ENCODE peak calls at places on chromosomes 4 and X, in eight cellular contexts. M is IMR-90, F is endothelial cell of umbilical vein, D is OCI-LY7, W is HCT116, B is PC-9, V is H1, K is hepatocyte. O is an unnamed sample. For H4K20me1, the result is how much of the 10 kb centered on the place peaks cover.

GRCh38 chrX:3567681-3568080 is 145.8 kb downstream of the PRKX start:
- DNase-seq in M (peak), F (no peak), D (no peak), W (no peak), B (no peak), V (no peak), K (no peak), O (peak)

GRCh38 chrX:116317409-116317808 is 119.0 kb upstream of the SLC6A14 start:
- DNase-seq in M (no peak), F (no peak), D (no peak), W (no peak), B (no peak), V (no peak), K (peak), O (peak)

GRCh38 chrX:17617794-17618193 is 119.5 kb upstream of the SCML1 start:
- DNase-seq in M (no peak), F (no peak), D (no peak), W (no peak), B (no peak), V (no peak), K (no peak), O (no peak)

GRCh38 chr4:73883306-73883705 is 14.1 kb downstream of the CXCL1 start:
- DNase-seq in M (peak), F (peak), D (no peak), W (no peak), B (no peak), V (no peak), K (no peak), O (peak)

GRCh38 chrX:124736553-124737240 is 390.3 kb downstream of the SH2D1A start:
- DNase-seq in M (no peak), F (no peak), D (no peak), W (no peak), B (no peak), V (peak), K (no peak), O (no peak)

GRCh38 chr4:139083533-139084424 is 68.2 kb downstream of the NOCT start:
- DNase-seq in M (peak), F (peak), D (peak), W (peak), B (peak), V (no peak), K (peak), O (peak)

GRCh38 chr4:74283614-74284013 is 24.7 kb upstream of the EPGN start:
- DNase-seq in M (peak), F (no peak), D (no peak), W (peak), B (peak), V (no peak), K (no peak), O (peak)

GRCh38 chr4:73275318-73275654 is 16.7 kb upstream of the ANKRD17 start:
- DNase-seq in M (no peak), F (no peak), D (no peak), W (no peak), B (no peak), V (no peak), K (no peak), O (no peak)

GRCh38 chr4:53767503-53767902 is 176.2 kb upstream of the LNX1 start:
- DNase-seq in M (no peak), F (no peak), D (no peak), W (no peak), B (no peak), V (no peak), K (no peak), O (peak)

GRCh38 chr4:71538528-71538927 is 199.7 kb downstream of the SLC4A4 start:
- DNase-seq in M (no peak), F (no peak), D (no peak), W (no peak), B (no peak), V (no peak), K (no peak), O (no peak)

GRCh38 chrX:70041993-70042392 is 7.7 kb downstream of the AWAT2 start:
- DNase-seq in M (no peak), F (no peak), D (no peak), W (no peak), B (no peak), V (no peak), K (no peak), O (no peak)

GRCh38 chrX:2261838-2262678 is 238.7 kb downstream of the DHRSX start:
- DNase-seq in M (peak), F (no peak), D (no peak), W (no peak), B (no peak), V (no peak), K (no peak), O (peak)
- H3K27ac ChIP-seq in M (no peak), F (no peak), D (no peak), W (no peak), B (no peak), V (no peak), K (no peak), O (no peak)

GRCh38 chr4:99008051-99008450 is 12.5 kb downstream of the METAP1 start:
- DNase-seq in M (no peak), F (no peak), D (no peak), W (no peak), B (no peak), V (no peak), K (no peak), O (no peak)
- H4K20me1 ChIP-seq in M (under half), F (under half), D (under half), W (under half), B (under half), V (under half), K (under half), O (under half)

GRCh38 chr4:55359397-55359916 is 13.4 kb downstream of the SRD5A3 start:
- DNase-seq in M (no peak), F (no peak), D (no peak), W (no peak), B (no peak), V (no peak), K (no peak), O (peak)

GRCh38 chr4:55356991-55357461 is 11.0 kb downstream of the SRD5A3 start:
- DNase-seq in M (peak), F (no peak), D (no peak), W (no peak), B (peak), V (no peak), K (peak), O (peak)

GRCh38 chr4:55355555-55355954 is 9.5 kb downstream of the SRD5A3 start:
- DNase-seq in M (no peak), F (no peak), D (no peak), W (no peak), B (no peak), V (no peak), K (no peak), O (no peak)

GRCh38 chr4:55358246-55358645 is 12.2 kb downstream of the SRD5A3 start:
- DNase-seq in M (no peak), F (no peak), D (no peak), W (no peak), B (no peak), V (no peak), K (no peak), O (no peak)

GRCh38 chr4:55358668-55359067 is 12.6 kb downstream of the SRD5A3 start:
- DNase-seq in M (peak), F (peak), D (peak), W (peak), B (peak), V (no peak), K (no peak), O (peak)
- H3K27ac ChIP-seq in M (no peak), F (peak), D (no peak), W (peak), B (peak), V (no peak), K (no peak), O (peak)

DNA sequence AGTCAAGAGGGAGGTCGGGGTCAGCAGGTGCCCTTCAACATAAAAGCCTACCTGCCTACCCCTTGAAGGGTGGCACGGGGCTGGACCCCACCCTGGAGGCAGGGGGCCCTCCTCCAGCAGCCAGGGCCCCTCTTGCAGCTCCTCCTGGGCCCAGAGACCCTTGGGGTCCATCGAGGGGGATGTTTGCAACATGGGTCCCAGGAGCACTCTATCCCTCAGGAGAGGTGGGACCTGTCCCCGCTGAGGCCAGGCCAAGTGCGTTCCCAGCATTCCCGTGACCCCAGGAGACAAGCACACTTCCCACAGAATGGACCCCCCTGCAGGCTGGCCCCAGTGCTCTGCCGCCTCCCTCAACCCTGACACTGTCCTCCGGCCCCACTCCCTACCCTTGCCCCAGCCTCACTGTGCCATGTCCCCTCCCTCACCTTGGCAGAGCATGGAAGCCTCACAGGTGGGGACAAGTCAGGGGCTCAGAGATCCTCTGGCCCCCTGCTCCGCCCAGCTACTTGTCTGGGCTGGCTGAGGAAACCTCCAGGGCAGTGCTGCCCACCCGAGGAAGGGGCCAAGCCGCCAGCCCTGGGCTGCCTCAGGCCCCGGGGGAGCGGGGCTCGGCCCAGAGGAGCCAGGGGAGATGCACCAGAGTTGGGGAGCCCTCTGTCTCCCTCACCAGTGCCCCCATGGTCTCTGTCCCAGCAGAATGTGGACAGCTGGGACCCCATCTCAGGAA is 2.2 kb downstream of the MXD4 start:
- DNase-seq in M (no peak), F (no peak), D (no peak), W (no peak), B (no peak), V (no peak), K (no peak), O (no peak)
- H4K20me1 ChIP-seq in M (half or more), F (under half), D (under half), W (under half), B (under half), V (under half), K (half or more), O (under half)

DNA sequence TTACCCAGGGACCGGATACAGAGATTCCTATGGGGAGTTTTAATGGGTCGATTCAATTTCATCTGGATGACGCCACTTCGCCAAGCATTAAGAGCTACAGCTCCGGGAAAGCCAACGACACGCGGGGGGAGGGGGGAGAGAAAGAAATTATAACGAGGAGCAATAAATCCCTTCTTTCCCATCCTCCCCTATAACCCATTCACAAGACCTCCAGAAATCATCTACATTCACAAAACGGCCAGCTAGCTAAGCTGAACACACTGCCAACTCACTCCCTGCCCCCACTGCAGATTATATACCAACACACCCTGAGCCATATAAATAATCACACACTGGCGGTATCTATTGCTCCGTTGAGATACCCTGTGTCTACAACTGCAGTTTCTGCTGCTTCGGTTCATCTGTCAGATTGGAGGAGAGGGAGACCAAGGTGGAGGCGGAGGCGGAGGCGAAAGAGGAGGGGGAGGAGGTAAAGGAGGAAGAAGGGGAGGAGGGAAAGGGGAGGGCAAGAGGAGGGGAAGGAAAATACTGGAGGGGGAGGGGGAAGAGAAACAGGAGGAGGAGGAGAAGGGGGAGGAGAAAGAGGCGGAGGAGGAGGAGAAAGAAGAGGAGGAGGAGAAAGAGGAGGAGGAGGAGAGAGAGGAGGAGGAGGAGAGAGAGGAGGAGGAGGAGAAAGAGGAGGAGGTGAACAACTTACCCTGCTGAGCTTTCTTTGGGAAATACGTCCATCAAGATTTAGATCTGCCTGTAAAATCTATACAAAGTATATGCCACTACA is 113.9 kb upstream of the VAMP7 start:
- DNase-seq in M (peak), F (peak), D (no peak), W (peak), B (peak), V (peak), K (peak), O (peak)
- H3K27ac ChIP-seq in M (peak), F (no peak), D (no peak), W (peak), B (no peak), V (no peak), K (peak), O (peak)

GRCh38 chr4:40826821-40827220 is 77.1 kb downstream of the NSUN7 start:
- DNase-seq in M (no peak), F (no peak), D (no peak), W (no peak), B (no peak), V (no peak), K (no peak), O (no peak)
- H4K20me1 ChIP-seq in M (under half), F (under half), D (under half), W (under half), B (under half), V (under half), K (under half), O (under half)

GRCh38 chrX:139113682-139114081 is 402.2 kb upstream of the FGF13 start:
- DNase-seq in M (no peak), F (no peak), D (no peak), W (no peak), B (no peak), V (no peak), K (no peak), O (peak)
- H3K27ac ChIP-seq in M (no peak), F (no peak), D (no peak), W (no peak), B (no peak), V (no peak), K (no peak), O (peak)